ENCODE peak calls at places on chromosomes 5 and 9, in six cellular contexts. D, B, N, A, F and T are unnamed samples.

GRCh38 chr9:34493972-34494535 is 28.7 kb downstream of the ENHO start:
- DNase-seq in D (peak), B (peak), N (peak), A (no peak), F (peak), T (no peak)

GRCh38 chr5:4199461-4199860 is 603.8 kb downstream of the IRX1 start:
- DNase-seq in D (no peak), B (no peak), N (no peak), A (no peak), F (no peak), T (no peak)

GRCh38 chr9:18496586-18496985 is 22.6 kb downstream of the ADAMTSL1 start:
- DNase-seq in D (no peak), B (no peak), N (no peak), A (no peak), F (no peak), T (no peak)

GRCh38 chr5:136457390-136458094 is 92.2 kb upstream of the TRPC7 start:
- DNase-seq in D (no peak), B (peak), N (no peak), A (no peak), F (no peak), T (no peak)

GRCh38 chr5:60668715-60669304 is 31.2 kb downstream of the DEPDC1B start:
- DNase-seq in D (peak), B (no peak), N (no peak), A (no peak), F (peak), T (no peak)

GRCh38 chr5:42005561-42006153 is 80.6 kb downstream of the FBXO4 start:
- DNase-seq in D (peak), B (no peak), N (no peak), A (no peak), F (peak), T (no peak)

GRCh38 chr9:38652044-38652443 is 31.6 kb upstream of the ANKRD18A start:
- DNase-seq in D (no peak), B (no peak), N (no peak), A (no peak), F (no peak), T (no peak)

GRCh38 chr5:143401253-143401845 is 2.1 kb downstream of the NR3C1 start:
- DNase-seq in D (no peak), B (no peak), N (no peak), A (no peak), F (no peak), T (no peak)

GRCh38 chr9:36337865-36338264 is 62.2 kb downstream of the RNF38 start:
- DNase-seq in D (no peak), B (no peak), N (no peak), A (no peak), F (peak), T (no peak)

GRCh38 chr5:115389074-115389798 is 92.8 kb upstream of the CCDC112 start:
- DNase-seq in D (no peak), B (no peak), N (no peak), A (no peak), F (peak), T (no peak)

GRCh38 chr5:2011481-2012411 is 129.0 kb upstream of the IRX4 start:
- DNase-seq in D (no peak), B (no peak), N (no peak), A (no peak), F (no peak), T (no peak)

GRCh38 chr9:18999173-18999785 is 33.7 kb downstream of the SAXO1 start:
- DNase-seq in D (no peak), B (no peak), N (no peak), A (no peak), F (no peak), T (no peak)

GRCh38 chr9:131546336-131547084 is 1.2 kb downstream of the PRRT1B start:
- DNase-seq in D (peak), B (no peak), N (no peak), A (no peak), F (no peak), T (no peak)

GRCh38 chr5:50653946-50654345 is 12.5 kb upstream of the PARP8 start:
- DNase-seq in D (no peak), B (no peak), N (no peak), A (no peak), F (no peak), T (no peak)

GRCh38 chr9:89872426-89872912 is 267.7 kb downstream of the GADD45G start:
- DNase-seq in D (no peak), B (no peak), N (no peak), A (no peak), F (no peak), T (no peak)

GRCh38 chr5:172848419-172848818 is 14.4 kb downstream of the ERGIC1 start:
- DNase-seq in D (no peak), B (no peak), N (no peak), A (no peak), F (no peak), T (no peak)

GRCh38 chr5:131749138-131749537 is 47.7 kb downstream of the FNIP1 start:
- DNase-seq in D (peak), B (no peak), N (no peak), A (no peak), F (no peak), T (no peak)

GRCh38 chr5:96729156-96729555 is 67.0 kb downstream of the CAST start:
- DNase-seq in D (peak), B (no peak), N (no peak), A (no peak), F (peak), T (no peak)

GRCh38 chr9:127585161-127585750 is 26.8 kb upstream of the STXBP1 start:
- DNase-seq in D (no peak), B (no peak), N (no peak), A (no peak), F (no peak), T (no peak)

GRCh38 chr9:127862075-127863011 is 7.9 kb upstream of the ENG start:
- DNase-seq in D (no peak), B (no peak), N (peak), A (peak), F (peak), T (no peak)

GRCh38 chr9:132622144-132622543 is 39.7 kb downstream of the BARHL1 start:
- DNase-seq in D (peak), B (no peak), N (no peak), A (no peak), F (peak), T (no peak)

GRCh38 chr5:134145779-134146581 is 30.8 kb downstream of the SKP1 start:
- DNase-seq in D (peak), B (peak), N (peak), A (peak), F (peak), T (no peak)

GRCh38 chr5:43037929-43038510 is 2.1 kb downstream of the ANXA2R start:
- DNase-seq in D (no peak), B (no peak), N (no peak), A (no peak), F (peak), T (no peak)